ENCODE peak calls at places on chromosome 18, in five cellular contexts. V is RPMI7951, N is astrocyte of the hippocampus, I is putamen, E is T-helper 1 cell. S is an unnamed sample.
A peak's percentile ranks its signal among the peaks of the same experiment; 100 is the strongest.

GRCh38 chr18:63322908-63323634 is 3.5 kb upstream of the BCL2 start:
- DNase-seq in N (peak; percentile 80), I (peak; percentile 81), E (peak; percentile 42), V (peak; percentile 64), S (peak; percentile 30)

GRCh38 chr18:25019086-25019860 is 332.7 kb downstream of the ZNF521 start:
- DNase-seq in E (no peak), N (peak; percentile 10), I (peak; percentile 11), V (no peak), S (no peak)

GRCh38 chr18:45357681-45358470 is 257.4 kb upstream of the SLC14A2 start:
- DNase-seq in E (no peak), N (peak; percentile 55), V (peak; percentile 63), I (no peak), S (no peak)

GRCh38 chr18:69898241-69898861 is 49.3 kb downstream of the CD226 start:
- DNase-seq in E (no peak), I (no peak), V (no peak), N (peak; percentile 13), S (no peak)

GRCh38 chr18:36135264-36135663 is 5.6 kb downstream of the ELP2 start:
- DNase-seq in N (no peak), E (no peak), V (no peak), I (no peak), S (no peak)

GRCh38 chr18:22591231-22591630 is 173.5 kb upstream of the CTAGE1 start:
- DNase-seq in N (peak; percentile 86), I (no peak), V (peak; percentile 36), E (no peak), S (no peak)

GRCh38 chr18:45634454-45634853 is 19.2 kb downstream of the SLC14A2 start:
- DNase-seq in I (no peak), E (no peak), V (no peak), N (no peak), S (no peak)

GRCh38 chr18:13051159-13051558 is 60.0 kb downstream of the CEP192 start:
- DNase-seq in E (no peak), N (no peak), V (no peak), I (no peak), S (no peak)

GRCh38 chr18:79972720-79973119 is 8.3 kb downstream of the HSBP1L1 start:
- DNase-seq in E (no peak), V (no peak), I (no peak), N (no peak), S (no peak)

GRCh38 chr18:40738321-40738880 is 1216.6 kb upstream of the PIK3C3 start:
- DNase-seq in N (no peak), E (no peak), V (no peak), I (no peak), S (no peak)

GRCh38 chr18:36850527-36851201 is 21.7 kb downstream of the KIAA1328 start:
- DNase-seq in I (no peak), N (peak; percentile 81), V (peak; percentile 86), E (no peak), S (no peak)

GRCh38 chr18:32760391-32760790 is 12.4 kb downstream of the KLHL14 start:
- DNase-seq in V (no peak), I (no peak), N (no peak), E (no peak), S (no peak)

GRCh38 chr18:12911025-12911927 is 27.2 kb upstream of the PTPN2 start:
- DNase-seq in I (no peak), V (no peak), E (peak; percentile 44), N (peak; percentile 56), S (no peak)

GRCh38 chr18:69763002-69763401 is 184.7 kb downstream of the CD226 start:
- DNase-seq in E (no peak), N (no peak), V (no peak), I (no peak), S (no peak)

GRCh38 chr18:45416168-45416567 is 199.1 kb upstream of the SLC14A2 start:
- DNase-seq in V (peak; percentile 45), E (no peak), I (peak; percentile 21), N (peak; percentile 72), S (no peak)

GRCh38 chr18:42038936-42039335 is 83.9 kb downstream of the PIK3C3 start:
- DNase-seq in E (no peak), I (no peak), V (peak; percentile 20), N (peak; percentile 75), S (no peak)

GRCh38 chr18:80169607-80170006 is 60.5 kb downstream of the ADNP2 start:
- DNase-seq in V (no peak), I (no peak), E (no peak), N (no peak), S (no peak)

GRCh38 chr18:44536041-44536440 is 144.6 kb upstream of the SETBP1 start:
- DNase-seq in I (no peak), N (peak; percentile 65), V (peak; percentile 91), E (no peak), S (no peak)

GRCh38 chr18:12628706-12629702 is 28.9 kb downstream of the SPIRE1 start:
- DNase-seq in E (no peak), V (peak; percentile 49), I (no peak), N (peak; percentile 62), S (no peak)

GRCh38 chr18:3514312-3515216 is 64.6 kb downstream of the TGIF1 start:
- DNase-seq in E (no peak), V (peak; percentile 83), N (peak; percentile 21), I (no peak), S (no peak)

GRCh38 chr18:75408554-75409506 is 18.7 kb downstream of the SMIM21 start:
- DNase-seq in I (no peak), V (peak; percentile 99), N (peak; percentile 91), E (no peak), S (no peak)

GRCh38 chr18:50559750-50560680 is at the start of gene MAPK4:
- DNase-seq in V (peak; percentile 2), E (no peak), I (peak; percentile 50), N (peak; percentile 78), S (peak; percentile 50)

GRCh38 chr18:67672142-67672541 is 155.6 kb upstream of the DSEL start:
- DNase-seq in N (no peak), E (no peak), I (no peak), V (peak; percentile 11), S (no peak)

GRCh38 chr18:64273724-64274123 is 124.8 kb upstream of the LINC00305 start:
- DNase-seq in N (no peak), E (no peak), I (no peak), V (no peak), S (no peak)

GRCh38 chr18:9719421-9719981 is 11.4 kb downstream of the RAB31 start:
- DNase-seq in I (peak; percentile 80), V (peak; percentile 86), E (no peak), N (peak; percentile 89), S (no peak)

GRCh38 chr18:29882620-29883019 is 1159.9 kb downstream of the DSC3 start:
- DNase-seq in N (no peak), V (no peak), I (no peak), E (no peak), S (no peak)

GRCh38 chr18:56330381-56331115 is 307.8 kb downstream of the TXNL1 start:
- DNase-seq in E (no peak), N (peak; percentile 27), V (peak; percentile 3), I (no peak), S (no peak)

S was measured in progenitor cell of endocrine pancreas.